ENCODE peak calls at places on chromosomes 1 and 21, in nine cellular contexts. W is GM12891, X is body of pancreas, S is esophagus muscularis mucosa, K is IMR-90, Z is NB4, U is adrenal gland, F is esophagus squamous epithelium, H is heart left ventricle. A is an unnamed sample.

GRCh38 chr1:43317817-43318471 is 17.2 kb downstream of the TIE1 start:
- DNase-seq in F (no peak), U (no peak), W (no peak), S (no peak), K (peak), X (no peak), H (no peak), Z (no peak), A (no peak)

GRCh38 chr1:154471304-154471703 is 30.7 kb upstream of the TDRD10 start:
- DNase-seq in Z (no peak), H (no peak), S (no peak), K (no peak), X (no peak), W (no peak), F (no peak), U (no peak), A (no peak)

GRCh38 chr1:68745006-68745405 is 248.1 kb upstream of the DEPDC1 start:
- DNase-seq in K (no peak), X (no peak), S (no peak), U (no peak), F (no peak), W (no peak), H (no peak), Z (no peak), A (no peak)

GRCh38 chr1:117512728-117513321 is 93.0 kb upstream of the TENT5C start:
- DNase-seq in Z (peak), F (no peak), U (no peak), X (no peak), K (peak), S (no peak), W (no peak), H (no peak), A (peak)

GRCh38 chr1:243963566-243963965 is 87.5 kb upstream of the ZBTB18 start:
- DNase-seq in U (no peak), X (no peak), K (no peak), F (no peak), W (no peak), S (no peak), H (no peak), Z (peak), A (no peak)

GRCh38 chr1:151347523-151348246 is 633 bp upstream of the RFX5 start:
- DNase-seq in X (no peak), F (no peak), W (no peak), S (no peak), Z (no peak), K (no peak), U (no peak), H (no peak), A (no peak)

GRCh38 chr1:219542828-219543518 is 69.9 kb downstream of the ZC3H11B start:
- DNase-seq in K (peak), Z (no peak), W (no peak), U (no peak), H (no peak), F (no peak), X (no peak), S (no peak), A (no peak)

GRCh38 chr1:66480162-66480561 is 53.8 kb upstream of the SGIP1 start:
- DNase-seq in F (no peak), U (no peak), K (no peak), Z (no peak), H (no peak), X (no peak), S (no peak), W (no peak), A (no peak)

GRCh38 chr1:172359531-172359991 is 60.9 kb upstream of the C1orf105 start:
- DNase-seq in W (no peak), S (no peak), Z (no peak), H (no peak), F (no peak), X (no peak), U (no peak), K (peak), A (no peak)

GRCh38 chr1:5164155-5164554 is 509.7 kb downstream of the AJAP1 start:
- DNase-seq in W (no peak), U (peak), X (no peak), Z (no peak), K (no peak), H (no peak), F (no peak), S (no peak), A (no peak)

GRCh38 chr1:198811436-198811835 is 172.6 kb downstream of the PTPRC start:
- DNase-seq in F (no peak), U (no peak), X (no peak), H (no peak), Z (no peak), S (no peak), W (no peak), K (no peak), A (no peak)

GRCh38 chr1:86914998-86915736 is 732 bp downstream of the HS2ST1 start:
- DNase-seq in X (peak), K (peak), H (peak), F (no peak), S (no peak), W (no peak), U (peak), Z (peak), A (peak)

GRCh38 chr21:35352066-35352770 is 303.1 kb upstream of the RUNX1 start:
- DNase-seq in H (no peak), U (no peak), W (no peak), S (peak), K (peak), F (no peak), X (no peak), Z (no peak), A (no peak)

GRCh38 chr1:152996633-152997385 is 4.7 kb upstream of the SPRR3 start:
- DNase-seq in F (no peak), K (no peak), U (no peak), W (no peak), Z (no peak), S (peak), H (no peak), X (no peak), A (no peak)

GRCh38 chr1:204150702-204151561 is 912 bp downstream of the ETNK2 start:
- DNase-seq in S (no peak), F (no peak), X (no peak), U (no peak), Z (peak), W (no peak), K (no peak), H (no peak), A (no peak)

GRCh38 chr1:70573317-70573843 is 162.3 kb downstream of the CTH start:
- DNase-seq in K (no peak), X (no peak), F (no peak), Z (no peak), U (no peak), H (no peak), W (no peak), S (no peak), A (no peak)

GRCh38 chr21:19712441-19712840 is 1285.8 kb upstream of the NCAM2 start:
- DNase-seq in W (no peak), K (no peak), Z (no peak), U (no peak), S (no peak), X (no peak), F (no peak), H (no peak), A (no peak)

GRCh38 chr1:18278953-18279712 is 171.5 kb downstream of the IGSF21 start:
- DNase-seq in Z (no peak), F (no peak), X (no peak), U (no peak), S (no peak), W (no peak), K (no peak), H (no peak), A (no peak)

GRCh38 chr1:114597949-114598348 is 16.5 kb upstream of the BCAS2 start:
- DNase-seq in X (no peak), W (no peak), S (no peak), F (no peak), H (no peak), U (no peak), K (peak), Z (no peak), A (no peak)

GRCh38 chr1:223330462-223330861 is 33.5 kb downstream of the SUSD4 start:
- DNase-seq in K (no peak), W (no peak), H (no peak), F (no peak), X (no peak), U (no peak), S (no peak), Z (no peak), A (no peak)

GRCh38 chr1:17877316-17877715 is 122.2 kb downstream of the ACTL8 start:
- DNase-seq in Z (no peak), S (no peak), H (no peak), W (no peak), X (no peak), U (no peak), K (no peak), F (no peak), A (no peak)

GRCh38 chr1:52601519-52601918 is 652 bp upstream of the GPX7 start:
- DNase-seq in F (no peak), U (no peak), S (no peak), W (no peak), Z (no peak), X (no peak), K (no peak), H (no peak), A (no peak)

GRCh38 chr1:15836772-15837669 is 10.5 kb upstream of the SPEN start:
- DNase-seq in W (no peak), S (no peak), H (peak), U (peak), Z (peak), K (no peak), F (peak), X (no peak), A (peak)

GRCh38 chr1:201551877-201552731 is 13.2 kb downstream of the NAV1 start:
- DNase-seq in U (no peak), S (no peak), X (no peak), Z (peak), H (no peak), W (no peak), K (peak), F (no peak), A (no peak)

GRCh38 chr1:214581785-214582184 is 21.2 kb upstream of the CENPF start:
- DNase-seq in X (no peak), Z (peak), K (peak), U (no peak), H (no peak), F (no peak), W (no peak), S (no peak), A (no peak)

GRCh38 chr21:26194811-26195251 is 24.3 kb upstream of the APP start:
- DNase-seq in K (peak), Z (no peak), X (no peak), F (no peak), U (no peak), S (no peak), W (no peak), H (no peak), A (no peak)

GRCh38 chr1:192100686-192101468 is 57.4 kb upstream of the RGS18 start:
- DNase-seq in K (no peak), F (no peak), H (no peak), S (no peak), Z (no peak), W (no peak), U (no peak), X (no peak), A (no peak)

GRCh38 chr1:67792756-67793475 is 40.4 kb downstream of the GNG12 start:
- DNase-seq in U (no peak), H (no peak), K (peak), F (no peak), S (no peak), X (no peak), W (no peak), Z (no peak), A (no peak)

GRCh38 chr1:12477936-12478611 is 139.9 kb downstream of the DHRS3 start:
- DNase-seq in W (no peak), S (no peak), Z (no peak), U (peak), F (peak), K (peak), H (peak), X (peak), A (peak)

GRCh38 chr1:180606109-180606508 is 25.7 kb upstream of the XPR1 start:
- DNase-seq in Z (no peak), K (no peak), S (no peak), U (no peak), X (no peak), F (no peak), H (no peak), W (no peak), A (no peak)

GRCh38 chr1:244680667-244681066 is 27.7 kb downstream of the DESI2 start:
- DNase-seq in F (no peak), Z (no peak), U (no peak), H (no peak), X (no peak), K (no peak), W (no peak), S (no peak), A (no peak)

GRCh38 chr1:231160851-231161710 is 777 bp upstream of the TRIM67 start:
- DNase-seq in K (no peak), S (peak), Z (no peak), H (no peak), W (no peak), U (no peak), X (no peak), F (no peak), A (peak)

GRCh38 chr1:10475510-10475909 is 760 bp downstream of the PEX14 start:
- DNase-seq in X (no peak), H (no peak), S (no peak), Z (no peak), K (no peak), U (no peak), F (no peak), W (no peak), A (peak)

GRCh38 chr1:229258851-229259110 is 12.1 kb upstream of the RAB4A start:
- DNase-seq in H (no peak), S (no peak), K (no peak), Z (no peak), U (no peak), W (no peak), F (no peak), X (no peak), A (no peak)

GRCh38 chr1:156096640-156097391 is 14.6 kb upstream of the MEX3A start:
- DNase-seq in W (peak), Z (peak), H (peak), U (peak), F (peak), X (peak), K (peak), S (peak), A (peak)
- TF ChIP-seq POLR2A in W (peak), Z (no peak), H (no peak), U (no peak), F (no peak), X (no peak), K (peak), S (no peak), A (no peak)

GRCh38 chr21:41445465-41445862 is 19.4 kb downstream of the MX1 start:
- DNase-seq in K (no peak), Z (no peak), H (no peak), W (no peak), U (no peak), S (no peak), F (no peak), X (no peak), A (no peak)

GRCh38 chr21:41449613-41450012 is 23.6 kb downstream of the MX1 start:
- DNase-seq in Z (no peak), U (no peak), K (no peak), W (no peak), F (no peak), X (no peak), S (no peak), H (no peak), A (no peak)

GRCh38 chr21:41444703-41445464 is 18.8 kb downstream of the MX1 start:
- DNase-seq in X (no peak), K (no peak), H (no peak), W (no peak), Z (no peak), S (no peak), U (no peak), F (no peak), A (no peak)

GRCh38 chr21:41446571-41446970 is 20.5 kb downstream of the MX1 start:
- DNase-seq in K (no peak), U (no peak), W (no peak), X (no peak), F (no peak), S (no peak), Z (no peak), H (no peak), A (no peak)

DNA sequence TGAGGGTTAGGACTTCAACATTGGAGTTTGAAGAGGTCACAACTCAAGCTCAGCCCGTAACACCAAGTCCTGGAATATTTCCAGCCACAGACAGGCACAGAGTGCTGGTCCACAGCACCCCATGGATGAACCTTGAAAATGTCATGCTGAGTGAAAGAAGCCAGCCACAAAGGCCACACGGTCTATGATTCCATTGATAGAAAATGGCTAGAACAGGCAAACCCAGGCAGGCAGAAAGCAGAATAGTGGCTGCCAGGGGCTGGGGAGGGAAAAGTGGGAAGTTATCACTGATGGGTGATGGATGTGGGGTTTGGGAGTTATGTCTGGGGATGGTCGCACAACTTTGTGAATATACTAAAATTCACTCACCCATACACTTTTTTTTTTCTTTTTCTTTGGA is 21.3 kb downstream of the MX1 start:
- DNase-seq in H (no peak), S (no peak), W (no peak), Z (no peak), X (no peak), F (no peak), U (no peak), K (no peak), A (no peak)
- TF ChIP-seq POLR2A in H (no peak), S (no peak), W (peak), Z (no peak), X (no peak), F (no peak), U (no peak), K (no peak), A (no peak)

DNA sequence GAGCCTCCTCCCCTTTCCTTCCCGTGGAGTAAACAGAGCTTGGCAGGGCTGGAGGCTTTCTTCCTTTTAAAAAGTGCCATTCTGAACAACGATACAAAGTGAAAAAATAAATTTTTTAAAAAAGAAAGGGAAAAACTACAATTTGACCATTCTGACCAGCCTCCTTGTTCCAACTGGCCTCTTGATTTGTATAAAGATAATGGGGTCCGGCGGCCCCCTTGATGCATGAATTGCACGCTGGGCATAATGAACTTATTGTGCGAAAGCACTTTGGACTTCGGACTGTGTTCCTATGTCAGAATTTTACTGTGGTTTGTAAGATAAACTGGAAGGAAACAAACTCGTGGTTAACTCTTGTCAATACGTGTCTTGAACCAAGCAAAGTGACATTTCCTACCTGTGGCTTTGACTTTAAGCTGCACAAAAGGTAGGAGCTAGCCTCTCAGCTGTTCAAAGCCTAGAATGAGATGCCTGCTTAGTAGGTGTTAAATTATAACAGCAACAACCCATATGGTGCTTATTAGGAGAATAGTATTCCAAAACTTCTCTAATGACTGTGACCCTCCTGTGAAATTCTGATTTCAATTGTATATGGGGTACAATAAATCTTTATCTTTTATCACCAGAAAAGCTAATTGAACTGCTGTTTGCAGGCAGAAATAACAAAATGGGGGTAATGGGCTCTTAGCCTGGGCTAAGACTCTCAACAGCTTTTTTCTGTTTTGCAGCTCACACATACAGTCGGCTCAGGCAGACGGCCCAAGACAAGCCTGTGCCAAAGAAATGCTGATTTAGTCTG is 9.4 kb downstream of the IRF2BP2 start:
- DNase-seq in H (peak), F (no peak), K (no peak), W (no peak), Z (peak), X (no peak), U (no peak), S (no peak), A (peak)
- TF ChIP-seq POLR2A in H (peak), F (no peak), K (peak), W (peak), Z (peak), X (peak), U (no peak), S (no peak), A (no peak)

DNA sequence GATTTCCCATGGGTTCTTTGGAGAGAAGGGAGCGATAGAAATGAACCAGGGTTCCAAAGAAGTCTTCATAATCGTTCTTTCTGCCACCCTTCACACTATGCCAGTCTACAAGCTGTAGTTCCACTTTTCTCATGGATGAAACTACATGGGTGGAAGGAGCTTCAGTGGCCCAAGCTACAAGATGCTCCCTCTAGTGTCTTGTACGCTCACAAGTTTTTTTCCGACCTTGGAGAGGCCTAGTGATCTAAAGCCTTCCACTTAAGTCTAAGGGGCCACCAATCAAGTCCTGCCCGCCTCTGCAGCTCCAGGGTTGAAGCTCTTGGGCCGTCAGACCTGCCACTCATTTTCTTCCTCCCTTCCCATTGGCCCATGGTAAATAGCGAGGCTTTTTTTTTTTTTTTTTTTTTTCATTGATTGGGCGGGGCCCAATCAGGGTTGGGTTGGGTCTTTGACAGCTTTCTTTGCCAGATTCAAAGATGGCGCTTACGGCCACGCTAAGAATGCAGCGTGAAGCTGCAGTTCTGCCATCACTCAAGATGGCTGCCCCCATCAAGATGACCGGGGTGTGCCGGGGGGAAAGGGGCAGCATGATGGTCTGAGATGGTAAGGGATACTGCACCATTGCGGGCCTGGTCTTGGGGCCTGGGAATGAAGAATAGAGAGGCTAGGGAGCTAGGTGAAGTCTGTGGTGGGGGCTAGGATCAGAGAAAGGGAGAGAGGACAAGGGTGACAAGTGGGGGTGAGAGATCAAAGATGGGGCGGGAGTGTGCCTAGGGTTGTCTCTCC is at the start of gene TOMM40L:
- DNase-seq in X (peak), K (peak), H (peak), W (peak), U (peak), Z (peak), S (peak), F (peak), A (peak)
- TF ChIP-seq POLR2A in X (peak), K (no peak), H (no peak), W (no peak), U (peak), Z (peak), S (no peak), F (no peak), A (peak)

DNA sequence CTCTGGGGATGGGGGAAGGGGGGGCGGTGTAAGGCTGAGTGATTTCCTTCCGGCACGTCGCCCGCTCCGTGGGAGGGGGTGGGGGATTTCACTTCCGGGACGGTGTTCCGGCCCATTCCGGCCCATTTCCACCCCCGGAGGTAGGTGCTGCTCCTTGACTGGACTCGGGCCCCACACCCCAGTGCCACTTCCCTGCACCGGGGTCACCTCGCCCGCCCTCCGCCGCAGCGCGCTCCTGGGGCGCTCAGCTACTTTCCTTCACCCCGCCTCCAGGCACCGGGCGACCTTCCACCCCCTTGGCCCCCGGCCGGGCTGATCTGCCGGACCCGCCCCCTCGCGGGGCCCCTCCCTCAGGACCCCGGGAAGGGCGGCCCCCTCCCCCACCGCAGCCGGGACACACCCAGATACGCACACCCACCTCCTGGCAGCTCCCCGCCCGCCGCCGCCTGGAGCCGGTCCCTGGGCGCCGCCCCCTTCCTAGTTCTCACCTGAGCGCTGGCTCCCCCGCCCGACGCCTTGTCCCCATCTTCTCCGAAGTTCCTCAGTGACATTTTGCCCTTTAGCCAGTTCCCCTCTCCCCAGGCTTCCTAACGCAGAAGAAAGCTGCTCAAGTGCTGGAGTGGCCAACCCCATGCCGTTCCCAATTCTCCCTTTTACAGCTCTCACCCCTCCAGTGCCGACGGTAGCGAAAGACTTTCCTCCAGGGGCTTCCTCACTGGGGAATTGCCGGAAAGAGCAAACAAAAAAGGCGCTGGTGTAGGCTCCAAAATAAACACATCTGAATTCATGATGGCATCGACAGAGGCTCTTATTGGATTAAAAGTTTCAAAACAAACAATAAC is at the start of gene ZBTB37:
- DNase-seq in Z (peak), S (peak), X (peak), F (peak), H (peak), K (peak), U (peak), W (peak), A (peak)
- TF ChIP-seq POLR2A in Z (no peak), S (no peak), X (peak), F (no peak), H (no peak), K (no peak), U (peak), W (no peak), A (no peak)

A was measured in erythroblast.